ENCODE peak calls at places on chromosomes 7 and 10, in nine cellular contexts. S, I, B, R, X, W, H, M and U are unnamed samples.

GRCh38 chr10:113093188-113094113 is 143.4 kb downstream of the TCF7L2 start:
- DNase-seq in I (no peak), S (no peak), B (peak; percentile 60), X (no peak), R (peak; percentile 76), W (no peak), M (no peak), H (no peak), U (peak; percentile 71)

GRCh38 chr10:92350411-92350810 is 59.4 kb downstream of the MARCHF5 start:
- DNase-seq in I (no peak), B (no peak), S (no peak), H (no peak), W (no peak), M (no peak), X (no peak), R (no peak), U (no peak)

GRCh38 chr7:44321796-44322195 is 3.6 kb downstream of the CAMK2B start:
- DNase-seq in W (no peak), X (no peak), M (no peak), H (no peak), S (no peak), B (no peak), R (no peak), I (no peak), U (peak; percentile 46)

GRCh38 chr7:767941-768729 is 41.1 kb upstream of the PRKAR1B start:
- DNase-seq in I (no peak), H (no peak), X (no peak), S (peak; percentile 56), M (no peak), W (peak; percentile 88), R (no peak), B (no peak), U (no peak)

GRCh38 chr10:110448682-110449418 is 48.9 kb upstream of the DUSP5 start:
- DNase-seq in M (no peak), W (no peak), R (no peak), X (no peak), H (no peak), S (no peak), B (no peak), I (no peak), U (no peak)

GRCh38 chr10:95289003-95289920 is 1.5 kb downstream of the PDLIM1 start:
- DNase-seq in B (peak; percentile 62), M (no peak), W (no peak), X (peak; percentile 82), R (peak; percentile 81), S (no peak), I (no peak), H (no peak), U (no peak)

GRCh38 chr10:102007802-102008201 is 48.2 kb downstream of the ARMH3 start:
- DNase-seq in R (no peak), I (no peak), M (no peak), H (no peak), S (no peak), B (no peak), X (no peak), W (no peak), U (no peak)

GRCh38 chr10:11684717-11685645 is 57.2 kb upstream of the ECHDC3 start:
- DNase-seq in M (peak; percentile 90), X (no peak), I (no peak), W (peak; percentile 63), B (peak; percentile 72), S (peak; percentile 79), H (peak; percentile 86), R (peak; percentile 74), U (peak; percentile 81)

GRCh38 chr7:127710635-127711034 is 58.6 kb downstream of the SND1 start:
- DNase-seq in M (no peak), B (no peak), S (no peak), I (no peak), H (no peak), R (no peak), X (no peak), W (no peak), U (no peak)

DNA sequence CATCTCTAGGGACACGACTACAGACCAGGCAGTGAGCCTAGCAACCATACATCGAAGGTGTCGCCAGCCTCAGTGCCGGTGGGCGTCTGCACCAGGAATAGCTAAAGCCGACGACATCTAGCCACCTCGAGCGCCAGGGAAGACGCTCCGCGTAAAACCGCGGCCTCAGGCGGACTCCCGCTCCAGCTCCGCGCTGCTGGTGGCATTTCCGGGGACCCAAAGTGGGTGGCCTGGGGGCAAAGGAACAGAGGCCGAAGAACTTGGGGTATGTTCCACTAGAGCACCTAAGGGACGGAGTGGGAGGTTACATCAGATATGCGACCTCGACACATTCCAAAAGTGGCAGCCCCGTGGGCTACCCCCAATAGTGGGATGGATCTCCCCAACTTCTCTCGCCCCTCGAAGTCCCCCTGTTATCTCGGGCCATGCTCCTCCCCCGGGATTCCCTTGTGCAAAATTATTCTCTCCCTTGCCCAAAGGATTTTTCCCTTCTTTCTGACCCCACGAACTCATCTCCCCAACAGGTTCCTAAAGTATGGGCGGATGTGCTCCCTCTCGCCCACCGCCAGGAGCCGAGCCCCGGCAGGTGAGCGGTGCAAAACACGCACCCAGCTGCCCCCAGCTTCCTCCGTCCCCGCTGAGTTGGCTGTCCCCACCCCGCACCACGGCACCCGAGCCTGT is 1.2 kb downstream of the KCNMA1 start:
- DNase-seq in X (peak; percentile 58), B (peak; percentile 47), W (no peak), H (no peak), S (no peak), M (no peak), R (no peak), I (no peak), U (no peak)
- H3K4me1 ChIP-seq in X (peaks cover 24% of the 10 kb centered on the region), B (peaks cover 4% of the 10 kb centered on the region), W (peaks cover 4% of the 10 kb centered on the region), H (peaks cover 66% of the 10 kb centered on the region), S (peaks cover 2% of the 10 kb centered on the region), M (no peaks in the 10 kb centered on the region), R (peaks cover 25% of the 10 kb centered on the region), I (peaks cover 15% of the 10 kb centered on the region), U (no peaks in the 10 kb centered on the region)

GRCh38 chr10:87872828-87873227 is 9.4 kb downstream of the PTEN start:
- DNase-seq in B (no peak), R (no peak), I (no peak), H (no peak), X (no peak), S (no peak), W (no peak), M (no peak), U (no peak)

GRCh38 chr10:87873656-87874055 is 10.2 kb downstream of the PTEN start:
- DNase-seq in S (no peak), B (no peak), I (no peak), H (no peak), M (no peak), R (no peak), X (no peak), W (no peak), U (no peak)

GRCh38 chr10:87868277-87868676 is 4.9 kb downstream of the PTEN start:
- DNase-seq in H (no peak), B (no peak), I (no peak), X (no peak), S (no peak), M (no peak), W (no peak), R (no peak), U (no peak)

GRCh38 chr10:87867453-87867852 is 4.0 kb downstream of the PTEN start:
- DNase-seq in R (no peak), W (no peak), X (no peak), I (no peak), B (no peak), M (no peak), H (no peak), S (no peak), U (no peak)

DNA sequence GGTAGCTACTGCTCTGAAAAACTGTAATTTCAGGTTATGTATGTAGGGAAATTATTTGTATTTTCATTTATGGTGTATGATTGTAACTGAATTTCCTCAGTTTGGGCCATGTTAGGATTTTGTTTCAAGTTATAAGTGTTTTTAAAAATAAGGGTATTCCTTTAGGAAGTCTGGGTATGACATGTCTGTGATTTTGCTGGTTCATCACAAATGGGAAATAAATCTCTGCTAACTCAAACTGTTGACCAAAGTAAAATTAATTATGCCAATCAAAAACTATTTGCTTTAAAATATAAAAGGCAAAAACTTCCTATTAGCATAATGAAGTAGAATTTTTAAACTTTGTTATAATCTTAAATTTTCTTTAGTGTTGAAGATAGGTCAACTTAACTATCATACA is 6.7 kb downstream of the PTEN start:
- DNase-seq in R (no peak), I (no peak), S (no peak), X (no peak), B (no peak), M (no peak), W (no peak), H (no peak), U (no peak)
- H3K4me1 ChIP-seq in R (peaks cover 61% of the 10 kb centered on the region), I (no peaks in the 10 kb centered on the region), S (peaks cover 5% of the 10 kb centered on the region), X (peaks cover 33% of the 10 kb centered on the region), B (peaks cover 29% of the 10 kb centered on the region), M (peaks cover 59% of the 10 kb centered on the region), W (peaks cover 6% of the 10 kb centered on the region), H (peaks cover 72% of the 10 kb centered on the region), U (peaks cover 47% of the 10 kb centered on the region)

GRCh38 chr10:103574116-103575061 is 80.9 kb downstream of the NEURL1 start:
- DNase-seq in S (no peak), H (no peak), R (no peak), M (no peak), B (no peak), I (no peak), X (no peak), W (no peak), U (no peak)

GRCh38 chr10:103572597-103573321 is 79.3 kb downstream of the NEURL1 start:
- DNase-seq in W (no peak), B (no peak), S (no peak), I (no peak), M (no peak), H (no peak), R (no peak), X (no peak), U (no peak)

GRCh38 chr10:103569877-103570276 is 76.4 kb downstream of the NEURL1 start:
- DNase-seq in H (no peak), S (no peak), B (peak; percentile 16), I (no peak), M (no peak), R (no peak), X (no peak), W (no peak), U (no peak)

GRCh38 chr10:103570844-103571655 is 77.5 kb downstream of the NEURL1 start:
- DNase-seq in R (no peak), X (no peak), H (no peak), M (no peak), W (no peak), B (peak; percentile 56), I (no peak), S (no peak), U (no peak)

GRCh38 chr10:103571656-103571975 is 78.1 kb downstream of the NEURL1 start:
- DNase-seq in W (no peak), M (no peak), H (no peak), B (no peak), X (no peak), R (no peak), S (no peak), I (no peak), U (no peak)
- H3K4me1 ChIP-seq in W (peaks cover 2% of the 10 kb centered on the region), M (no peaks in the 10 kb centered on the region), H (peaks cover 4% of the 10 kb centered on the region), B (peaks cover 3% of the 10 kb centered on the region), X (no peaks in the 10 kb centered on the region), R (peaks cover 14% of the 10 kb centered on the region), S (no peaks in the 10 kb centered on the region), I (no peaks in the 10 kb centered on the region), U (no peaks in the 10 kb centered on the region)

DNA sequence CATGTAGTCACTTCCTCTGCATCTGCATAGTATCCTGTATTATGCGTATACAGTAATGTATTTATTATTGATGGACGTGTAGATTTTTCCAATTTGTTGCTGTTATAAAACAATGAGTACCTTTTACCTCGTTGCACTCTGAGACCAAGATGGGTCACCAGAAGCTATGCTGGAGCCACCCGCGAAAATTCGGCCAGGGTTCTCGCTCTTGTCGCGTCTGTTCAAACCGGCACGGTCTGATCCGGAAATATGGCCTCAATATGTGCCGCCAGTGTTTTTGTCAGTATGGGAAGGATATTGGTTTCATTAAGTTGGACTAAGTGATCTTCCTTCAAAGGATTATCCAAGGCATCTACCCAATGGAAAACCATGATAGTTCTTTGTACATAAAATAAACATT is 1.0 kb downstream of the PSMC2 start:
- DNase-seq in B (no peak), H (no peak), X (no peak), M (no peak), S (no peak), R (no peak), I (no peak), W (no peak), U (no peak)
- H3K4me1 ChIP-seq in B (peaks cover 15% of the 10 kb centered on the region), H (peaks cover 75% of the 10 kb centered on the region), X (peaks cover 14% of the 10 kb centered on the region), M (peaks cover 41% of the 10 kb centered on the region), S (peaks cover 2% of the 10 kb centered on the region), R (peaks cover 17% of the 10 kb centered on the region), I (peaks cover 3% of the 10 kb centered on the region), W (peaks cover 3% of the 10 kb centered on the region), U (peaks cover 42% of the 10 kb centered on the region)